ENCODE peak calls at places on chromosomes 16 and 17, in four cellular contexts. V is HFF-Myc, J is heart right ventricle, F is left ventricle myocardium inferior. Z is an unnamed sample.

GRCh38 chr16:75075688-75076268 is 40.8 kb downstream of the LDHD start:
- DNase-seq in V (no peak), J (no peak), F (no peak), Z (no peak)

GRCh38 chr17:18960803-18961511 is 9.0 kb downstream of the SLC5A10 start:
- DNase-seq in V (no peak), J (peak; percentile 77), F (peak; percentile 81), Z (peak; percentile 91)

GRCh38 chr17:40075216-40076100 is 12.7 kb downstream of the THRA start:
- DNase-seq in V (no peak), J (peak; percentile 80), F (peak; percentile 85), Z (peak; percentile 74)

GRCh38 chr17:31310260-31310659 is 3.6 kb downstream of the EVI2B start:
- DNase-seq in V (no peak), J (no peak), F (no peak), Z (no peak)

GRCh38 chr16:90001761-90002503 is 17.3 kb downstream of the DBNDD1 start:
- DNase-seq in V (no peak), J (no peak), F (no peak), Z (no peak)

GRCh38 chr16:81696136-81696958 is 82.7 kb upstream of the PLCG2 start:
- DNase-seq in V (no peak), J (no peak), F (no peak), Z (no peak)

GRCh38 chr16:48611329-48612137 is 1.6 kb upstream of the N4BP1 start:
- DNase-seq in V (no peak), J (no peak), F (no peak), Z (peak; percentile 81)

GRCh38 chr17:4229627-4230026 is 34.2 kb downstream of the ANKFY1 start:
- DNase-seq in V (no peak), J (peak; percentile 34), F (peak; percentile 51), Z (no peak)

GRCh38 chr16:75106351-75107274 is 10.0 kb downstream of the LDHD start:
- DNase-seq in V (no peak), J (no peak), F (no peak), Z (no peak)

GRCh38 chr17:49216953-49217650 is 6.6 kb downstream of the ABI3 start:
- DNase-seq in V (no peak), J (peak; percentile 65), F (peak; percentile 63), Z (no peak)

GRCh38 chr16:20638711-20639335 is 58.7 kb downstream of the ACSM1 start:
- DNase-seq in V (no peak), J (no peak), F (no peak), Z (no peak)

GRCh38 chr17:18248300-18248731 is 10.2 kb downstream of the FLII start:
- DNase-seq in V (peak; percentile 42), J (peak; percentile 71), F (peak; percentile 53), Z (peak; percentile 95)

GRCh38 chr17:78414178-78415162 is 36.0 kb downstream of the PGS1 start:
- DNase-seq in V (no peak), J (no peak), F (no peak), Z (no peak)

GRCh38 chr16:6857575-6857974 is 475.1 kb upstream of the RBFOX1 start:
- DNase-seq in V (no peak), J (no peak), F (no peak), Z (no peak)

GRCh38 chr16:6862058-6862457 is 470.6 kb upstream of the RBFOX1 start:
- DNase-seq in V (no peak), J (no peak), F (no peak), Z (no peak)

GRCh38 chr16:6852643-6853042 is 480.0 kb upstream of the RBFOX1 start:
- DNase-seq in V (no peak), J (no peak), F (no peak), Z (no peak)

GRCh38 chr16:6861136-6861535 is 471.5 kb upstream of the RBFOX1 start:
- DNase-seq in V (no peak), J (no peak), F (no peak), Z (no peak)

DNA sequence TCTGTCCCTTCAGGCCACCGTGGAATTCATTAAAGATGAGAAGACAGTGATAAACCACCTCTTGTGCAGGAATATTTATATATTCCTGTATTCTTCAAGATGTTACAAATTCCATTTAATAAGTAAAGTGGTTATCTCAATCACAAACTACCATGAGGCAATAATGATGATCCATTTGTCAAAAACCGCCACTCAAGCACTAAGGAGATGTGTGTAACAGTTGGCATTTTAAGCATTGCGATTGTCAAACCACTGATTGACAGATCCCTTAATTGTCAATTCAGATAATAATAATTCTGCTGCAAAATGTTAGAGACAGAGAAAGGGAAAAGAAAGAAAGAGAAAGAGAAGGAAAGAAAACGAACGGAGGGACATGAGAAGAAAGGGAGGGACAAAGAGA is 476.1 kb upstream of the RBFOX1 start:
- DNase-seq in V (no peak), J (no peak), F (no peak), Z (no peak)
- TF ChIP-seq CTCF in V (no peak), J (no peak), F (no peak), Z (no peak)

GRCh38 chr17:1643293-1643998 is 2.1 kb downstream of the SCARF1 start:
- DNase-seq in V (no peak), J (no peak), F (no peak), Z (peak; percentile 88)
- TF ChIP-seq CTCF in V (no peak), J (no peak), F (no peak), Z (no peak)

GRCh38 chr16:84774810-84775209 is 45.0 kb upstream of the CRISPLD2 start:
- DNase-seq in V (no peak), J (no peak), F (no peak), Z (no peak)
- TF ChIP-seq CTCF in V (no peak), J (no peak), F (no peak), Z (no peak)

GRCh38 chr17:74126959-74127358 is 76.5 kb upstream of the RPL38 start:
- DNase-seq in V (no peak), J (no peak), F (no peak), Z (no peak)
- TF ChIP-seq CTCF in V (no peak), J (no peak), F (no peak), Z (no peak)

Z was measured in GM13977.